ENCODE peak calls at places on chromosome 21, in eight cellular contexts. D is adrenal gland, Q is right lobe of liver, Z is ovary, I is endodermal cell, G is mammary epithelial cell, T is iPS DF 6.9, S is testis. H is an unnamed sample.

GRCh38 chr21:31887596-31887920 is 14.7 kb downstream of the HUNK start:
- DNase-seq in I (no peak), T (no peak), Z (no peak), D (no peak), G (no peak), Q (no peak), S (no peak), H (no peak)

GRCh38 chr21:18547347-18547746 is 143.8 kb upstream of the TMPRSS15 start:
- DNase-seq in Z (no peak), T (no peak), D (no peak), Q (no peak), S (no peak), I (no peak), G (no peak), H (no peak)

GRCh38 chr21:26840912-26841311 is 4.3 kb downstream of the ADAMTS1 start:
- DNase-seq in Q (no peak), D (peak; percentile 47), S (no peak), G (peak; percentile 93), T (no peak), I (no peak), Z (peak; percentile 67), H (no peak)

GRCh38 chr21:44375281-44375651 is 21.8 kb downstream of the TRPM2 start:
- DNase-seq in G (no peak), S (peak; percentile 26), Z (no peak), I (peak; percentile 23), D (no peak), T (no peak), Q (peak; percentile 60), H (peak; percentile 50)

GRCh38 chr21:44903689-44904088 is 17.0 kb downstream of the ITGB2 start:
- DNase-seq in S (no peak), T (no peak), Z (no peak), D (no peak), I (no peak), Q (no peak), G (no peak), H (no peak)

GRCh38 chr21:18812308-18812707 is 408.7 kb upstream of the TMPRSS15 start:
- DNase-seq in D (no peak), G (no peak), Q (no peak), I (no peak), T (no peak), S (no peak), Z (no peak), H (no peak)

GRCh38 chr21:18499761-18500376 is 96.3 kb upstream of the TMPRSS15 start:
- DNase-seq in I (peak; percentile 72), D (peak; percentile 63), S (peak; percentile 83), Q (no peak), Z (no peak), T (peak; percentile 29), G (no peak), H (peak; percentile 32)

GRCh38 chr21:45970674-45971486 is 10.7 kb upstream of the COL6A1 start:
- DNase-seq in Q (peak; percentile 62), Z (peak; percentile 80), S (no peak), G (no peak), T (no peak), I (peak; percentile 92), D (peak; percentile 53), H (no peak)

GRCh38 chr21:31660134-31660565 is 657 bp downstream of the SOD1 start:
- DNase-seq in S (peak; percentile 43), I (peak; percentile 75), Z (peak; percentile 47), T (no peak), G (peak; percentile 29), D (peak; percentile 59), Q (no peak), H (peak; percentile 35)

GRCh38 chr21:42297372-42297771 is 17.8 kb downstream of the TFF3 start:
- DNase-seq in Q (no peak), Z (no peak), T (no peak), I (no peak), D (no peak), G (no peak), S (no peak), H (no peak)

GRCh38 chr21:37866027-37866426 is 50.2 kb downstream of the KCNJ6 start:
- DNase-seq in G (peak; percentile 33), Q (no peak), I (peak; percentile 12), S (no peak), Z (no peak), T (no peak), D (no peak), H (no peak)

GRCh38 chr21:14361958-14362357 is 21.0 kb downstream of the HSPA13 start:
- DNase-seq in Z (no peak), D (no peak), Q (no peak), T (no peak), I (no peak), G (peak; percentile 89), S (no peak), H (no peak)

GRCh38 chr21:34693192-34693810 is 24.5 kb downstream of the CLIC6 start:
- DNase-seq in D (peak; percentile 55), Z (no peak), Q (peak; percentile 56), S (peak; percentile 68), T (peak; percentile 60), G (peak; percentile 39), I (peak; percentile 69), H (peak; percentile 68)

GRCh38 chr21:14826630-14827029 is 238.2 kb downstream of the NRIP1 start:
- DNase-seq in Q (no peak), G (no peak), Z (no peak), D (no peak), S (no peak), T (no peak), I (no peak), H (no peak)

GRCh38 chr21:14243877-14244276 is 27.9 kb downstream of the RBM11 start:
- DNase-seq in I (no peak), S (no peak), Z (no peak), G (no peak), D (no peak), T (no peak), Q (no peak), H (no peak)

GRCh38 chr21:42387843-42388242 is 8.0 kb downstream of the TMPRSS3 start:
- DNase-seq in T (no peak), D (no peak), S (no peak), Z (no peak), Q (no peak), I (no peak), G (no peak), H (no peak)

GRCh38 chr21:30044447-30045064 is 104.8 kb upstream of the GRIK1 start:
- DNase-seq in Q (no peak), Z (no peak), S (peak; percentile 19), D (peak; percentile 26), I (peak; percentile 46), G (peak; percentile 9), T (peak; percentile 2), H (peak; percentile 7)

GRCh38 chr21:16241021-16241420 is 511.2 kb downstream of the USP25 start:
- DNase-seq in S (no peak), Q (no peak), G (no peak), T (no peak), D (no peak), Z (no peak), I (no peak), H (no peak)

GRCh38 chr21:36909901-36910561 is 56.4 kb downstream of the HLCS start:
- DNase-seq in S (no peak), Z (no peak), D (no peak), I (no peak), Q (no peak), T (no peak), G (peak; percentile 93), H (peak; percentile 91)

DNA sequence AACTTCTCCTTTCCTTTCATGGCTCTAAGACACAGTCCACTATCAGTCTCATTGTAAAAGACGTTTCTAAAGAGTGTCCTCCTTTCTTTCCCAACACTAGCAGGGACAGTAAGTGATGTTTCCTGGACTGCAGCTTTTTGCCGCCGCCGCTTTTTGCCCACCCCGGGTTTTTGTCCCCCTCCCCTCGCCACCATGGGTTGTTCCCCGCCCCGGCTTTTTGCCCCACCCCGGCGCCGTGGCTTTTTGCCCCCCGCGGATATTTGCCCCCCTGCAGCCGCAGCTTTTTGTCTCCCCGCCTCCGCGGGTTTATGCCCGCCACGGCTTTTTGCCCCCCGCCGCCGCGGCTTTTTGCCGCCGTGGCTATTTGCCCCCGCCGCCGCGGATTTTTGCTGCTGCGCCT is 95.2 kb downstream of the TPTE start:
- DNase-seq in S (no peak), G (no peak), I (no peak), Z (no peak), Q (no peak), T (no peak), D (no peak), H (no peak)
- H3K9me3 ChIP-seq in S (no peaks in the 10 kb centered on the region), G (peaks cover 35% of the 10 kb centered on the region), I (peaks cover 57% of the 10 kb centered on the region), Z (no peaks in the 10 kb centered on the region), Q (no peaks in the 10 kb centered on the region), T (peaks cover 8% of the 10 kb centered on the region), D (peaks cover 7% of the 10 kb centered on the region), H (peaks cover 5% of the 10 kb centered on the region)

DNA sequence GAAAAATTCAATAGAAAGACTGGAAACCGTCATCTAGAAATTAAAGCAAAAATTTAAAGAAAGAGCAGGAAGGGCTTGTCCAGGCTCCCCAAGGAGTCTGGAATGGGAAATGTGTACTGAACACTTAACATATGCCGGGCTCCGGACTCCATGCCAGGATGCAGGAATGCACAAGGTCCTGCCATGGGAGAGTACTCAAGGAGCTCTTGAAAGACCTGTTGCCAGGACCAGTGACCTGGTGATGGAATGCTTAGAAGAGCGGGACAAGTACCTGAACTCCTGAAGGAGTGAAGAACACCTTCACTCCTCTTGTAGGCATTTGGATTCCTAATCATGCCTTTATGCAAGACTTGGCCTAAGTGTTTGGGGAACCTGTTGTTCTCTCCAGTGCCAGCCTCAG is 16.9 kb upstream of the DSCAM start:
- DNase-seq in I (no peak), Z (no peak), T (no peak), Q (no peak), G (no peak), D (no peak), S (no peak), H (no peak)
- H3K9me3 ChIP-seq in I (no peaks in the 10 kb centered on the region), Z (no peaks in the 10 kb centered on the region), T (no peaks in the 10 kb centered on the region), Q (no peaks in the 10 kb centered on the region), G (no peaks in the 10 kb centered on the region), D (no peaks in the 10 kb centered on the region), S (no peaks in the 10 kb centered on the region), H (no peaks in the 10 kb centered on the region)

GRCh38 chr21:39908265-39908923 is 41.2 kb downstream of the PCP4 start:
- DNase-seq in Z (no peak), I (peak; percentile 80), Q (no peak), D (no peak), G (no peak), T (no peak), S (no peak), H (no peak)
- H3K9me3 ChIP-seq in Z (no peaks in the 10 kb centered on the region), I (no peaks in the 10 kb centered on the region), Q (no peaks in the 10 kb centered on the region), D (no peaks in the 10 kb centered on the region), G (no peaks in the 10 kb centered on the region), T (no peaks in the 10 kb centered on the region), S (no peaks in the 10 kb centered on the region), H (no peaks in the 10 kb centered on the region)

DNA sequence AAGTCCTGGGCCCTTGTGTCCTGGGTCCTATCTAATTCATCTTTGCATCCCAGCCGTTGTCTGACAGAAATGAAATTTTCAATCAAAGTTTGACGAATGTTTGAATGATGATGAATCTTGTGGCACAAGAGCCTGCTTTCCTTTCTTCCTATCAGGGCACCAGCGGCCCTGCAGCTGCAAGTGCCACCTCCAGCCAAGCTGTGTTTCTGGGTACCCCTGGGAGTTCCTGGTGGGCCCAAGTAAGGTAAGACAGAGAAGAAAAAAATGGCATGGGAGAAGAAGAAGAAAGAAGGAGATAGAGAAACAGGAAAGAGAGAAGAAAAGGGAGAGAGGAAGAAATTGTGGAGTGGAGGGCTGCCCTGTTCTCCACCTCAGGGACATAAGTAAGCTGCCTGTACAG is 782.1 kb upstream of the TPTE start:
- DNase-seq in Q (no peak), G (no peak), S (no peak), D (no peak), T (no peak), Z (no peak), I (no peak), H (no peak)
- H3K9me3 ChIP-seq in Q (no peaks in the 10 kb centered on the region), G (peaks cover 76% of the 10 kb centered on the region), S (no peaks in the 10 kb centered on the region), D (no peaks in the 10 kb centered on the region), T (peaks cover 17% of the 10 kb centered on the region), Z (no peaks in the 10 kb centered on the region), I (peaks cover 85% of the 10 kb centered on the region), H (peaks cover 10% of the 10 kb centered on the region)

H was measured in small intestine.